ENCODE peak calls at places on chromosomes 1 and 21, in seven cellular contexts. One of them, this sample, is unnamed.

GRCh38 chr1:226872455-226872854 is 2.0 kb downstream of the PSEN2 start:
- DNase-seq in aorta: no peak
- DNase-seq in sigmoid colon: no peak
- DNase-seq in breast epithelium: no peak
- DNase-seq in thoracic aorta: no peak
- DNase-seq in CD8-positive, alpha-beta memory T cell: no peak
- DNase-seq in stomach: no peak
- DNase-seq in this sample: no peak

GRCh38 chr1:164587617-164588367 is 28.8 kb downstream of the PBX1 start:
- DNase-seq in thoracic aorta: no peak
- DNase-seq in CD8-positive, alpha-beta memory T cell: no peak
- DNase-seq in breast epithelium: no peak
- DNase-seq in aorta: no peak
- DNase-seq in stomach: no peak
- DNase-seq in sigmoid colon: no peak
- DNase-seq in this sample: no peak

GRCh38 chr1:211830330-211831142 is at the start of gene LPGAT1:
- DNase-seq in aorta: peak; percentile 83
- DNase-seq in CD8-positive, alpha-beta memory T cell: peak; percentile 70
- DNase-seq in sigmoid colon: peak; percentile 84
- DNase-seq in thoracic aorta: peak; percentile 5
- DNase-seq in breast epithelium: peak; percentile 39
- DNase-seq in stomach: peak; percentile 82
- DNase-seq in this sample: peak; percentile 75

GRCh38 chr1:233020441-233020840 is 70.0 kb downstream of the NTPCR start:
- DNase-seq in breast epithelium: no peak
- DNase-seq in stomach: no peak
- DNase-seq in aorta: no peak
- DNase-seq in sigmoid colon: no peak
- DNase-seq in thoracic aorta: no peak
- DNase-seq in CD8-positive, alpha-beta memory T cell: no peak
- DNase-seq in this sample: no peak

GRCh38 chr1:87242445-87243185 is 86.1 kb upstream of the LMO4 start:
- DNase-seq in stomach: no peak
- DNase-seq in sigmoid colon: no peak
- DNase-seq in CD8-positive, alpha-beta memory T cell: no peak
- DNase-seq in breast epithelium: no peak
- DNase-seq in aorta: no peak
- DNase-seq in thoracic aorta: no peak
- DNase-seq in this sample: no peak

GRCh38 chr1:108708726-108709660 is 3.7 kb upstream of the FNDC7 start:
- DNase-seq in thoracic aorta: no peak
- DNase-seq in sigmoid colon: no peak
- DNase-seq in CD8-positive, alpha-beta memory T cell: peak; percentile 55
- DNase-seq in stomach: no peak
- DNase-seq in aorta: peak; percentile 46
- DNase-seq in breast epithelium: no peak
- DNase-seq in this sample: no peak

GRCh38 chr21:44057960-44058651 is 46.0 kb downstream of the TRAPPC10 start:
- DNase-seq in breast epithelium: no peak
- DNase-seq in sigmoid colon: no peak
- DNase-seq in stomach: no peak
- DNase-seq in aorta: peak; percentile 16
- DNase-seq in thoracic aorta: no peak
- DNase-seq in CD8-positive, alpha-beta memory T cell: no peak
- DNase-seq in this sample: peak; percentile 68

GRCh38 chr1:41073971-41074370 is 52.4 kb upstream of the SLFNL1 start:
- DNase-seq in sigmoid colon: no peak
- DNase-seq in stomach: no peak
- DNase-seq in CD8-positive, alpha-beta memory T cell: no peak
- DNase-seq in aorta: no peak
- DNase-seq in thoracic aorta: no peak
- DNase-seq in breast epithelium: no peak
- DNase-seq in this sample: no peak

GRCh38 chr1:24970399-24970753 is 40.3 kb upstream of the RUNX3 start:
- DNase-seq in sigmoid colon: no peak
- DNase-seq in aorta: no peak
- DNase-seq in breast epithelium: no peak
- DNase-seq in thoracic aorta: no peak
- DNase-seq in CD8-positive, alpha-beta memory T cell: no peak
- DNase-seq in stomach: no peak
- DNase-seq in this sample: no peak

GRCh38 chr1:72442251-72442650 is 159.9 kb upstream of the NEGR1 start:
- DNase-seq in breast epithelium: no peak
- DNase-seq in stomach: no peak
- DNase-seq in thoracic aorta: no peak
- DNase-seq in aorta: no peak
- DNase-seq in CD8-positive, alpha-beta memory T cell: no peak
- DNase-seq in sigmoid colon: no peak
- DNase-seq in this sample: no peak

GRCh38 chr1:109084563-109085517 is 5.7 kb upstream of the TMEM167B start:
- DNase-seq in thoracic aorta: no peak
- DNase-seq in stomach: no peak
- DNase-seq in breast epithelium: no peak
- DNase-seq in CD8-positive, alpha-beta memory T cell: no peak
- DNase-seq in aorta: no peak
- DNase-seq in sigmoid colon: no peak
- DNase-seq in this sample: no peak

GRCh38 chr1:62076286-62076685 is 118.4 kb upstream of the L1TD1 start:
- DNase-seq in stomach: no peak
- DNase-seq in aorta: no peak
- DNase-seq in breast epithelium: no peak
- DNase-seq in sigmoid colon: no peak
- DNase-seq in CD8-positive, alpha-beta memory T cell: no peak
- DNase-seq in thoracic aorta: no peak
- DNase-seq in this sample: no peak

GRCh38 chr1:221085712-221086111 is 206.5 kb downstream of the HLX start:
- DNase-seq in CD8-positive, alpha-beta memory T cell: no peak
- DNase-seq in aorta: no peak
- DNase-seq in sigmoid colon: no peak
- DNase-seq in breast epithelium: no peak
- DNase-seq in stomach: no peak
- DNase-seq in thoracic aorta: no peak
- DNase-seq in this sample: no peak

GRCh38 chr1:234973426-234974250 is 155.0 kb downstream of the TOMM20 start:
- DNase-seq in CD8-positive, alpha-beta memory T cell: no peak
- DNase-seq in stomach: no peak
- DNase-seq in breast epithelium: no peak
- DNase-seq in sigmoid colon: peak; percentile 65
- DNase-seq in thoracic aorta: no peak
- DNase-seq in aorta: no peak
- DNase-seq in this sample: peak; percentile 63

GRCh38 chr21:46391773-46392172 is 66.9 kb upstream of the DIP2A start:
- DNase-seq in thoracic aorta: no peak
- DNase-seq in breast epithelium: no peak
- DNase-seq in aorta: no peak
- DNase-seq in sigmoid colon: no peak
- DNase-seq in CD8-positive, alpha-beta memory T cell: no peak
- DNase-seq in stomach: no peak
- DNase-seq in this sample: no peak

GRCh38 chr1:228034954-228035837 is 28.4 kb downstream of the WNT3A start:
- DNase-seq in CD8-positive, alpha-beta memory T cell: no peak
- DNase-seq in thoracic aorta: no peak
- DNase-seq in aorta: peak; percentile 27
- DNase-seq in sigmoid colon: peak; percentile 44
- DNase-seq in stomach: no peak
- DNase-seq in breast epithelium: no peak
- DNase-seq in this sample: peak; percentile 54

GRCh38 chr1:180652791-180653190 is 21.0 kb downstream of the XPR1 start:
- DNase-seq in thoracic aorta: no peak
- DNase-seq in stomach: no peak
- DNase-seq in sigmoid colon: no peak
- DNase-seq in CD8-positive, alpha-beta memory T cell: no peak
- DNase-seq in aorta: no peak
- DNase-seq in breast epithelium: no peak
- DNase-seq in this sample: no peak

GRCh38 chr1:150256549-150257341 is 829 bp upstream of the CA14 start:
- DNase-seq in breast epithelium: no peak
- DNase-seq in stomach: no peak
- DNase-seq in sigmoid colon: peak; percentile 59
- DNase-seq in aorta: no peak
- DNase-seq in thoracic aorta: no peak
- DNase-seq in CD8-positive, alpha-beta memory T cell: no peak
- DNase-seq in this sample: no peak

GRCh38 chr1:150259758-150260669 is 2.4 kb downstream of the CA14 start:
- DNase-seq in stomach: peak; percentile 78
- DNase-seq in aorta: no peak
- DNase-seq in breast epithelium: no peak
- DNase-seq in thoracic aorta: no peak
- DNase-seq in sigmoid colon: peak; percentile 63
- DNase-seq in CD8-positive, alpha-beta memory T cell: no peak
- DNase-seq in this sample: no peak

GRCh38 chr1:150259217-150259616 is 1.6 kb downstream of the CA14 start:
- DNase-seq in breast epithelium: no peak
- DNase-seq in sigmoid colon: peak; percentile 69
- DNase-seq in stomach: no peak
- DNase-seq in CD8-positive, alpha-beta memory T cell: no peak
- DNase-seq in aorta: no peak
- DNase-seq in thoracic aorta: no peak
- DNase-seq in this sample: no peak

GRCh38 chr1:150257624-150258274 is at the start of gene CA14:
- DNase-seq in sigmoid colon: peak; percentile 70
- DNase-seq in CD8-positive, alpha-beta memory T cell: no peak
- DNase-seq in aorta: no peak
- DNase-seq in thoracic aorta: no peak
- DNase-seq in stomach: no peak
- DNase-seq in breast epithelium: no peak
- DNase-seq in this sample: no peak

DNA sequence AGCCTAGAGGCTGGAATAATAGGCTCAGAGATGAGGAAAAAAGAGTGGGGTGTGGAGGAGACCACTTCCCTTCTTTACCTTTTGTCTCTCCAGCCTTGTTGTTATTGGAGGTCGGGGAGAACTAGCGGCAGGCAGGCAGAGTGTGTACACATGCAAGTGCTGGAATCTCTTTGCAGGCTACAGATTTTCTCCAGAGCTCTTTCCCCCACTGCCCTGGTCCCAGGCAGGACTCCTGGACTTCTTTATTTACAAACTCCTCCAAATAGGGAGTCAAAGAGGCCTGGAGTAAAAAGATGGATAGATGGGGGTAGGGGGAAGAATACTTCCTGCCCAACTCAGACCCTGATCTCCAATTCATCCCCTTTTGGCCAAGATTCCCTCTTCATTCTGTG is 697 bp downstream of the CA14 start:
- DNase-seq in aorta: no peak
- DNase-seq in thoracic aorta: no peak
- DNase-seq in breast epithelium: no peak
- DNase-seq in CD8-positive, alpha-beta memory T cell: no peak
- DNase-seq in sigmoid colon: peak; percentile 17
- DNase-seq in stomach: no peak
- DNase-seq in this sample: no peak
- H3K4me3 ChIP-seq in aorta: no peak overlapping the region
- H3K4me3 ChIP-seq in thoracic aorta: no peak overlapping the region
- H3K4me3 ChIP-seq in breast epithelium: no peak overlapping the region
- H3K4me3 ChIP-seq in CD8-positive, alpha-beta memory T cell: no peak overlapping the region
- H3K4me3 ChIP-seq in sigmoid colon: peak overlapping the region; percentile 28
- H3K4me3 ChIP-seq in stomach: peak overlapping the region; percentile 12
- H3K4me3 ChIP-seq in this sample: no peak overlapping the region

GRCh38 chr21:29196021-29196663 is 65.7 kb downstream of the MAP3K7CL start:
- DNase-seq in breast epithelium: no peak
- DNase-seq in thoracic aorta: peak; percentile 53
- DNase-seq in aorta: peak; percentile 82
- DNase-seq in sigmoid colon: peak; percentile 66
- DNase-seq in CD8-positive, alpha-beta memory T cell: peak; percentile 28
- DNase-seq in stomach: peak; percentile 53
- DNase-seq in this sample: no peak
- H3K4me3 ChIP-seq in breast epithelium: peak overlapping the region; percentile 28
- H3K4me3 ChIP-seq in thoracic aorta: peak overlapping the region; percentile 59
- H3K4me3 ChIP-seq in aorta: peak overlapping the region; percentile 86
- H3K4me3 ChIP-seq in sigmoid colon: peak overlapping the region; percentile 17
- H3K4me3 ChIP-seq in CD8-positive, alpha-beta memory T cell: peak overlapping the region; percentile 43
- H3K4me3 ChIP-seq in stomach: no peak overlapping the region
- H3K4me3 ChIP-seq in this sample: peak overlapping the region; percentile 54

GRCh38 chr1:56864430-56864829 is 9.8 kb downstream of the C8A start:
- DNase-seq in CD8-positive, alpha-beta memory T cell: no peak
- DNase-seq in thoracic aorta: no peak
- DNase-seq in breast epithelium: no peak
- DNase-seq in aorta: no peak
- DNase-seq in sigmoid colon: no peak
- DNase-seq in stomach: no peak
- DNase-seq in this sample: no peak

GRCh38 chr1:56868761-56869160 is 14.2 kb downstream of the C8A start:
- DNase-seq in breast epithelium: no peak
- DNase-seq in sigmoid colon: no peak
- DNase-seq in thoracic aorta: no peak
- DNase-seq in CD8-positive, alpha-beta memory T cell: no peak
- DNase-seq in aorta: no peak
- DNase-seq in stomach: no peak
- DNase-seq in this sample: no peak

GRCh38 chr1:56863316-56863992 is 8.9 kb downstream of the C8A start:
- DNase-seq in thoracic aorta: no peak
- DNase-seq in stomach: no peak
- DNase-seq in breast epithelium: no peak
- DNase-seq in CD8-positive, alpha-beta memory T cell: no peak
- DNase-seq in aorta: no peak
- DNase-seq in sigmoid colon: no peak
- DNase-seq in this sample: no peak

GRCh38 chr1:56867491-56867890 is 12.9 kb downstream of the C8A start:
- DNase-seq in thoracic aorta: no peak
- DNase-seq in sigmoid colon: no peak
- DNase-seq in aorta: no peak
- DNase-seq in CD8-positive, alpha-beta memory T cell: no peak
- DNase-seq in breast epithelium: no peak
- DNase-seq in stomach: peak; percentile 52
- DNase-seq in this sample: no peak

DNA sequence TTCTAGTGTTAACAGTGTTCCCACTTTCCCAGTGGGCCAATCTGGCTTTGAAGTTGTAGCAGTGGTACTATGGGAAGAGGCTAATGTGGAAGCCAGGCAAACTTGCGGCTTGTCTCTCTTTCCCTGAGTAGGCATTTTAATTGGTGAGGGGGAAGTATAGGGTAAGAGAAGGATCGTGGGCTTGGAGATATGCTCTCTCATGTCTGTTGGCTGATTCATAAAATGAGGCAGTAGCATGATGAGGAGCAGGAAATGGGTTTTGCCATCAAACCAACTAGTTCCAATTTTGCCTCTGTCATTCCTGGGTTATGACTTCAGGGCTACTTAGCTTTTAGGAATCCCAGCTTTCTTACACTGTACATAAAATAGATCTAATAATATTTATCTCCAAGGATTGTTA is 12.1 kb downstream of the C8A start:
- DNase-seq in thoracic aorta: no peak
- DNase-seq in breast epithelium: no peak
- DNase-seq in CD8-positive, alpha-beta memory T cell: no peak
- DNase-seq in sigmoid colon: no peak
- DNase-seq in aorta: no peak
- DNase-seq in stomach: no peak
- DNase-seq in this sample: no peak
- H3K4me3 ChIP-seq in thoracic aorta: no peak overlapping the region
- H3K4me3 ChIP-seq in breast epithelium: no peak overlapping the region
- H3K4me3 ChIP-seq in CD8-positive, alpha-beta memory T cell: no peak overlapping the region
- H3K4me3 ChIP-seq in sigmoid colon: no peak overlapping the region
- H3K4me3 ChIP-seq in aorta: no peak overlapping the region
- H3K4me3 ChIP-seq in stomach: no peak overlapping the region
- H3K4me3 ChIP-seq in this sample: no peak overlapping the region

DNA sequence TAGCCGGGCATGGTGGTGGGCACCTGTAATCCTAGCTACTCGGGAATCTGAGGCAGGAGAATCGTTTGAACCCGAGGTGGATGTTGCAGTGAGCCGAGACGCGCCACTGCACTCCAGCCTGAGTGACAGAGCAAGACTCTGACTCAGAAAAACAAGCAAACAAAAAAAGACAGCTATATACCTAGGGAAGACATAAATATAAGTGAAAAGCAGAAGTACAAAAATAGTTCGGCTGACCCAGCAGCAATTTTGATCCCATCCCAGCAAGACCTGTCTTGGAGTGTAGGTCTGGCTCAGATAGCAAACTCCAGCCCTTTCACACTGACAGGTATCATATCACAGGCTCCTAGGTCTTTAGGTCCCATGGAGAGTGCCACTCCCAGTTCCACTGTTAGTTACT is 14.5 kb downstream of the MTX1 start:
- DNase-seq in thoracic aorta: no peak
- DNase-seq in breast epithelium: no peak
- DNase-seq in stomach: no peak
- DNase-seq in CD8-positive, alpha-beta memory T cell: no peak
- DNase-seq in aorta: no peak
- DNase-seq in sigmoid colon: no peak
- DNase-seq in this sample: no peak
- H3K4me3 ChIP-seq in thoracic aorta: no peak overlapping the region
- H3K4me3 ChIP-seq in breast epithelium: no peak overlapping the region
- H3K4me3 ChIP-seq in stomach: no peak overlapping the region
- H3K4me3 ChIP-seq in CD8-positive, alpha-beta memory T cell: no peak overlapping the region
- H3K4me3 ChIP-seq in aorta: no peak overlapping the region
- H3K4me3 ChIP-seq in sigmoid colon: no peak overlapping the region
- H3K4me3 ChIP-seq in this sample: no peak overlapping the region

This sample was measured in coronary artery.